ENCODE peak calls at places on chromosomes 12 and 14, in ten cellular contexts. One of them, this sample, is unnamed.

GRCh38 chr14:53470351-53471043 is 317.4 kb upstream of the DDHD1 start:
- DNase-seq in foreskin fibroblast: peak
- DNase-seq in GM10248: no peak
- DNase-seq in HL-60: no peak
- DNase-seq in tibial nerve: no peak
- DNase-seq in fibroblast of pulmonary artery: peak
- DNase-seq in GM23338: no peak
- DNase-seq in thoracic aorta: no peak
- DNase-seq in vagina: no peak
- DNase-seq in psoas muscle: peak
- DNase-seq in this sample: peak

GRCh38 chr12:13250416-13250815 is 53.9 kb downstream of the EMP1 start:
- DNase-seq in fibroblast of pulmonary artery: peak
- DNase-seq in GM10248: no peak
- DNase-seq in thoracic aorta: no peak
- DNase-seq in tibial nerve: no peak
- DNase-seq in foreskin fibroblast: peak
- DNase-seq in psoas muscle: no peak
- DNase-seq in HL-60: no peak
- DNase-seq in GM23338: no peak
- DNase-seq in vagina: no peak
- DNase-seq in this sample: peak

GRCh38 chr12:3216726-3217682 is 139.8 kb downstream of the TSPAN9 start:
- DNase-seq in HL-60: no peak
- DNase-seq in vagina: no peak
- DNase-seq in GM23338: no peak
- DNase-seq in fibroblast of pulmonary artery: peak
- DNase-seq in thoracic aorta: peak
- DNase-seq in psoas muscle: no peak
- DNase-seq in tibial nerve: no peak
- DNase-seq in foreskin fibroblast: peak
- DNase-seq in GM10248: no peak
- DNase-seq in this sample: peak

GRCh38 chr14:55255185-55255584 is 16.0 kb upstream of the FBXO34 start:
- DNase-seq in tibial nerve: no peak
- DNase-seq in GM10248: no peak
- DNase-seq in psoas muscle: no peak
- DNase-seq in thoracic aorta: no peak
- DNase-seq in vagina: no peak
- DNase-seq in foreskin fibroblast: no peak
- DNase-seq in fibroblast of pulmonary artery: no peak
- DNase-seq in GM23338: no peak
- DNase-seq in HL-60: no peak
- DNase-seq in this sample: no peak

GRCh38 chr12:42982828-42983227 is 393.3 kb upstream of the PRICKLE1 start:
- DNase-seq in foreskin fibroblast: no peak
- DNase-seq in fibroblast of pulmonary artery: peak
- DNase-seq in tibial nerve: no peak
- DNase-seq in vagina: no peak
- DNase-seq in GM10248: no peak
- DNase-seq in HL-60: no peak
- DNase-seq in psoas muscle: no peak
- DNase-seq in thoracic aorta: no peak
- DNase-seq in GM23338: no peak
- DNase-seq in this sample: no peak

GRCh38 chr12:115251727-115252126 is 567.8 kb upstream of the TBX3 start:
- DNase-seq in GM23338: peak
- DNase-seq in fibroblast of pulmonary artery: no peak
- DNase-seq in vagina: no peak
- DNase-seq in GM10248: no peak
- DNase-seq in HL-60: no peak
- DNase-seq in psoas muscle: no peak
- DNase-seq in thoracic aorta: no peak
- DNase-seq in tibial nerve: no peak
- DNase-seq in foreskin fibroblast: no peak
- DNase-seq in this sample: no peak

GRCh38 chr14:33120966-33121365 is 182.3 kb downstream of the NPAS3 start:
- DNase-seq in fibroblast of pulmonary artery: peak
- DNase-seq in psoas muscle: no peak
- DNase-seq in GM10248: no peak
- DNase-seq in tibial nerve: no peak
- DNase-seq in GM23338: no peak
- DNase-seq in thoracic aorta: no peak
- DNase-seq in vagina: no peak
- DNase-seq in foreskin fibroblast: peak
- DNase-seq in HL-60: no peak
- DNase-seq in this sample: no peak

GRCh38 chr12:132608231-132609171 is 1.9 kb downstream of the LRCOL1 start:
- DNase-seq in fibroblast of pulmonary artery: no peak
- DNase-seq in GM10248: no peak
- DNase-seq in thoracic aorta: no peak
- DNase-seq in psoas muscle: no peak
- DNase-seq in foreskin fibroblast: no peak
- DNase-seq in HL-60: no peak
- DNase-seq in vagina: no peak
- DNase-seq in tibial nerve: no peak
- DNase-seq in GM23338: no peak
- DNase-seq in this sample: no peak

GRCh38 chr14:106586098-106586704 is 1059.8 kb downstream of the TMEM121 start:
- DNase-seq in GM10248: peak
- DNase-seq in psoas muscle: no peak
- DNase-seq in HL-60: peak
- DNase-seq in foreskin fibroblast: no peak
- DNase-seq in vagina: peak
- DNase-seq in fibroblast of pulmonary artery: no peak
- DNase-seq in thoracic aorta: no peak
- DNase-seq in GM23338: peak
- DNase-seq in tibial nerve: peak
- DNase-seq in this sample: no peak

GRCh38 chr12:5379737-5380496 is 52.0 kb upstream of the NTF3 start:
- DNase-seq in thoracic aorta: no peak
- DNase-seq in fibroblast of pulmonary artery: no peak
- DNase-seq in tibial nerve: no peak
- DNase-seq in GM10248: no peak
- DNase-seq in foreskin fibroblast: no peak
- DNase-seq in psoas muscle: peak
- DNase-seq in HL-60: no peak
- DNase-seq in vagina: no peak
- DNase-seq in GM23338: no peak
- DNase-seq in this sample: no peak

GRCh38 chr12:65565601-65566560 is 258.4 kb upstream of the HMGA2 start:
- DNase-seq in vagina: no peak
- DNase-seq in GM23338: peak
- DNase-seq in thoracic aorta: no peak
- DNase-seq in tibial nerve: no peak
- DNase-seq in psoas muscle: no peak
- DNase-seq in foreskin fibroblast: peak
- DNase-seq in HL-60: no peak
- DNase-seq in fibroblast of pulmonary artery: peak
- DNase-seq in GM10248: no peak
- DNase-seq in this sample: peak

GRCh38 chr12:108595711-108596647 is 1.9 kb downstream of the TMEM119 start:
- DNase-seq in fibroblast of pulmonary artery: no peak
- DNase-seq in GM10248: no peak
- DNase-seq in psoas muscle: no peak
- DNase-seq in foreskin fibroblast: no peak
- DNase-seq in thoracic aorta: no peak
- DNase-seq in tibial nerve: no peak
- DNase-seq in GM23338: no peak
- DNase-seq in HL-60: no peak
- DNase-seq in vagina: no peak
- DNase-seq in this sample: no peak

GRCh38 chr14:106694638-106695393 is 1168.4 kb downstream of the TMEM121 start:
- DNase-seq in HL-60: peak
- DNase-seq in tibial nerve: peak
- DNase-seq in GM23338: peak
- DNase-seq in psoas muscle: no peak
- DNase-seq in GM10248: peak
- DNase-seq in fibroblast of pulmonary artery: no peak
- DNase-seq in thoracic aorta: no peak
- DNase-seq in vagina: no peak
- DNase-seq in foreskin fibroblast: no peak
- DNase-seq in this sample: no peak

GRCh38 chr14:91899777-91900176 is 32.4 kb upstream of the TC2N start:
- DNase-seq in vagina: no peak
- DNase-seq in foreskin fibroblast: no peak
- DNase-seq in thoracic aorta: no peak
- DNase-seq in tibial nerve: no peak
- DNase-seq in fibroblast of pulmonary artery: peak
- DNase-seq in psoas muscle: no peak
- DNase-seq in GM23338: no peak
- DNase-seq in HL-60: no peak
- DNase-seq in GM10248: no peak
- DNase-seq in this sample: no peak

GRCh38 chr14:91898256-91898843 is 31.0 kb upstream of the TC2N start:
- DNase-seq in vagina: no peak
- DNase-seq in GM10248: no peak
- DNase-seq in psoas muscle: no peak
- DNase-seq in thoracic aorta: no peak
- DNase-seq in foreskin fibroblast: no peak
- DNase-seq in GM23338: no peak
- DNase-seq in tibial nerve: no peak
- DNase-seq in fibroblast of pulmonary artery: peak
- DNase-seq in HL-60: no peak
- DNase-seq in this sample: no peak

GRCh38 chr14:91899213-91899612 is 31.9 kb upstream of the TC2N start:
- DNase-seq in vagina: no peak
- DNase-seq in thoracic aorta: no peak
- DNase-seq in GM23338: no peak
- DNase-seq in HL-60: no peak
- DNase-seq in psoas muscle: no peak
- DNase-seq in fibroblast of pulmonary artery: no peak
- DNase-seq in foreskin fibroblast: no peak
- DNase-seq in tibial nerve: no peak
- DNase-seq in GM10248: no peak
- DNase-seq in this sample: no peak

GRCh38 chr14:91896419-91896818 is 29.1 kb upstream of the TC2N start:
- DNase-seq in HL-60: no peak
- DNase-seq in tibial nerve: no peak
- DNase-seq in thoracic aorta: no peak
- DNase-seq in GM10248: no peak
- DNase-seq in vagina: no peak
- DNase-seq in fibroblast of pulmonary artery: no peak
- DNase-seq in GM23338: no peak
- DNase-seq in psoas muscle: no peak
- DNase-seq in foreskin fibroblast: no peak
- DNase-seq in this sample: no peak

DNA sequence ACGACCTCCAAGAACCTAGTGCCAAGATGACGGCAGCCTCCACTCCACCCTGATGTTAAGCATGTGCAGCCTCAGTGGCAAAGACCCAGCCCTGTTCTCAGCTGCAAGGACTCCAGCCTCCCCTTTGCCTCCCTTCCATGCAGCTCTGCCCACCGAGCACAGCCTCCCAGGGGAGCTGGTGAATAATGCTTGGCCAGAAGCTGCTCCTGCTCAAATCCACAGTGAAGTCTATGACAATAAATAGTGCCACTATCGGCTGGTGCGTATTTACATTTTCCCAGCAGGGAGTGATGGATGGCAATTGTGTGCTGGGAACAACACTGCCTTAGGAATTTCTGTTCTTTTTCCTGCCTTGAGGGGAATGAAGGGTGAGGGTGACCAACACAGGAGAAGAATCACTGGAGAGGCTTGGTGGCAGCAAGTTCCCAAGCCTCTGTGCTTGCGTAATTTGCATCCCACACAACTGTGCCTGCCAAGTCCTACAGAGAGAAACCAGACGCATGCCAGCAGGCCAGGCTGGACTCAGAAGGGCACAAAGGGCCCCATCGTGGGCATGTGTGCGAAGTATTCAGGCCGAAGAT is 29.9 kb upstream of the TC2N start:
- DNase-seq in tibial nerve: peak
- DNase-seq in vagina: no peak
- DNase-seq in HL-60: no peak
- DNase-seq in thoracic aorta: peak
- DNase-seq in fibroblast of pulmonary artery: peak
- DNase-seq in psoas muscle: peak
- DNase-seq in GM23338: peak
- DNase-seq in GM10248: no peak
- DNase-seq in foreskin fibroblast: peak
- DNase-seq in this sample: peak
- TF ChIP-seq CTCF in tibial nerve: no peak
- TF ChIP-seq CTCF in vagina: no peak
- TF ChIP-seq CTCF in HL-60: no peak
- TF ChIP-seq CTCF in thoracic aorta: no peak
- TF ChIP-seq CTCF in fibroblast of pulmonary artery: no peak
- TF ChIP-seq CTCF in psoas muscle: no peak
- TF ChIP-seq CTCF in GM23338: no peak
- TF ChIP-seq CTCF in GM10248: no peak
- TF ChIP-seq CTCF in foreskin fibroblast: no peak
- TF ChIP-seq CTCF in this sample: no peak

GRCh38 chr14:77320238-77320935 is at the start of gene POMT2:
- DNase-seq in foreskin fibroblast: peak
- DNase-seq in GM23338: peak
- DNase-seq in psoas muscle: peak
- DNase-seq in fibroblast of pulmonary artery: peak
- DNase-seq in HL-60: peak
- DNase-seq in GM10248: peak
- DNase-seq in vagina: no peak
- DNase-seq in thoracic aorta: peak
- DNase-seq in tibial nerve: peak
- DNase-seq in this sample: peak
- TF ChIP-seq CTCF in foreskin fibroblast: no peak
- TF ChIP-seq CTCF in GM23338: peak
- TF ChIP-seq CTCF in psoas muscle: peak
- TF ChIP-seq CTCF in fibroblast of pulmonary artery: no peak
- TF ChIP-seq CTCF in HL-60: no peak
- TF ChIP-seq CTCF in GM10248: peak
- TF ChIP-seq CTCF in vagina: no peak
- TF ChIP-seq CTCF in thoracic aorta: peak
- TF ChIP-seq CTCF in tibial nerve: peak
- TF ChIP-seq CTCF in this sample: peak

GRCh38 chr12:120737557-120738251 is 12.1 kb downstream of the ACADS start:
- DNase-seq in foreskin fibroblast: no peak
- DNase-seq in GM10248: no peak
- DNase-seq in tibial nerve: no peak
- DNase-seq in vagina: no peak
- DNase-seq in GM23338: peak
- DNase-seq in psoas muscle: no peak
- DNase-seq in HL-60: no peak
- DNase-seq in thoracic aorta: no peak
- DNase-seq in fibroblast of pulmonary artery: no peak
- DNase-seq in this sample: no peak
- TF ChIP-seq CTCF in foreskin fibroblast: peak
- TF ChIP-seq CTCF in GM10248: no peak
- TF ChIP-seq CTCF in tibial nerve: no peak
- TF ChIP-seq CTCF in vagina: no peak
- TF ChIP-seq CTCF in GM23338: peak
- TF ChIP-seq CTCF in psoas muscle: no peak
- TF ChIP-seq CTCF in HL-60: no peak
- TF ChIP-seq CTCF in thoracic aorta: no peak
- TF ChIP-seq CTCF in fibroblast of pulmonary artery: peak
- TF ChIP-seq CTCF in this sample: no peak

DNA sequence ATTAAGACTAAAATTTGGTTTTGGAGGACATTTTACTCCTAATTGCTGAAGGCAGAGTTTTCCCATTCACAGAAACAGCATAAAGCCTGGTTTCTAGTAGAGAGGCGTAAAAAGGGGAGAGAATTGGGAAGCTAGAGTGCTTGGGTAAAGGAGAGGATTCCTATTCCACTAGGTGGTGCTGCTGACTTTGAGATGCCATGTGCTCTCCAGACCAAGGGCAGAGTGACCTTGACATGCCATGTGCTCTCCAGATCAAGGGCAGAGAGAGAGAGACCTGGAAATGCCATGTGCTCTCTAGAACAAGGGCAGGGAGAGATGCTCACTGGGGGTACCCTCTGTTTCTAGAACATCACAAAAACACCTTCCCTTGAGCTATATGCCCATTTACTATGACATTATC is 176.2 kb upstream of the PDZRN4 start:
- DNase-seq in tibial nerve: no peak
- DNase-seq in vagina: no peak
- DNase-seq in foreskin fibroblast: no peak
- DNase-seq in thoracic aorta: no peak
- DNase-seq in HL-60: no peak
- DNase-seq in GM10248: no peak
- DNase-seq in psoas muscle: no peak
- DNase-seq in GM23338: peak
- DNase-seq in fibroblast of pulmonary artery: no peak
- DNase-seq in this sample: no peak
- TF ChIP-seq CTCF in tibial nerve: peak
- TF ChIP-seq CTCF in vagina: no peak
- TF ChIP-seq CTCF in foreskin fibroblast: no peak
- TF ChIP-seq CTCF in thoracic aorta: peak
- TF ChIP-seq CTCF in HL-60: no peak
- TF ChIP-seq CTCF in GM10248: no peak
- TF ChIP-seq CTCF in psoas muscle: no peak
- TF ChIP-seq CTCF in GM23338: peak
- TF ChIP-seq CTCF in fibroblast of pulmonary artery: no peak
- TF ChIP-seq CTCF in this sample: no peak